ENCODE peak calls at places on chromosomes 12 and 14, in four cellular contexts. Q, P, U and X are unnamed samples.

GRCh38 chr12:104687823-104688573 is 231.2 kb downstream of the CHST11 start:
- DNase-seq in U (no peak), Q (no peak), P (no peak), X (no peak)

GRCh38 chr12:75717902-75718301 is 206.5 kb upstream of the KRR1 start:
- DNase-seq in P (no peak), U (no peak), Q (no peak), X (no peak)

GRCh38 chr14:37559386-37559785 is 35.7 kb downstream of the FOXA1 start:
- DNase-seq in U (no peak), Q (no peak), P (no peak), X (no peak)

GRCh38 chr14:73591690-73592448 is at the start of gene ACOT4:
- DNase-seq in P (no peak), U (no peak), Q (peak), X (peak)

GRCh38 chr14:60722836-60723217 is 1.3 kb downstream of the SIX4 start:
- DNase-seq in Q (peak), U (no peak), P (peak), X (peak)

GRCh38 chr12:111446044-111446581 is 40.4 kb downstream of the SH2B3 start:
- DNase-seq in Q (no peak), P (no peak), U (no peak), X (peak)

GRCh38 chr12:46933947-46934346 is 108.2 kb upstream of the SLC38A4 start:
- DNase-seq in Q (peak), P (no peak), U (peak), X (no peak)

GRCh38 chr12:2586159-2587035 is 208.4 kb upstream of the FKBP4 start:
- DNase-seq in U (no peak), P (no peak), Q (no peak), X (no peak)

GRCh38 chr14:39368261-39368959 is 63.8 kb downstream of the FBXO33 start:
- DNase-seq in Q (peak), U (peak), P (no peak), X (peak)

GRCh38 chr14:92316937-92317336 is 6.0 kb upstream of the SLC24A4 start:
- DNase-seq in U (no peak), P (no peak), Q (peak), X (no peak)

GRCh38 chr12:49946086-49946485 is 4.5 kb upstream of the AQP2 start:
- DNase-seq in U (no peak), Q (no peak), P (no peak), X (no peak)

GRCh38 chr12:56081393-56082347 is 1.7 kb downstream of the ERBB3 start:
- DNase-seq in P (peak), U (peak), Q (peak), X (peak)

GRCh38 chr12:45989277-45989856 is 1.0 kb downstream of the SCAF11 start:
- DNase-seq in U (no peak), P (no peak), Q (no peak), X (no peak)

GRCh38 chr14:58947156-58947555 is 241.3 kb upstream of the DAAM1 start:
- DNase-seq in Q (no peak), U (no peak), P (no peak), X (no peak)

GRCh38 chr12:57842342-57843294 is 3.9 kb downstream of the CTDSP2 start:
- DNase-seq in P (no peak), U (no peak), Q (no peak), X (peak)

GRCh38 chr14:73788871-73789590 is 62.6 kb upstream of the PTGR2 start:
- DNase-seq in P (no peak), Q (no peak), U (no peak), X (no peak)

GRCh38 chr12:116381240-116381743 is 103.8 kb upstream of the MED13L start:
- DNase-seq in P (no peak), Q (no peak), U (no peak), X (no peak)
- TF ChIP-seq HMGXB4 in P (no peak), Q (no peak), U (no peak), X (no peak)

DNA sequence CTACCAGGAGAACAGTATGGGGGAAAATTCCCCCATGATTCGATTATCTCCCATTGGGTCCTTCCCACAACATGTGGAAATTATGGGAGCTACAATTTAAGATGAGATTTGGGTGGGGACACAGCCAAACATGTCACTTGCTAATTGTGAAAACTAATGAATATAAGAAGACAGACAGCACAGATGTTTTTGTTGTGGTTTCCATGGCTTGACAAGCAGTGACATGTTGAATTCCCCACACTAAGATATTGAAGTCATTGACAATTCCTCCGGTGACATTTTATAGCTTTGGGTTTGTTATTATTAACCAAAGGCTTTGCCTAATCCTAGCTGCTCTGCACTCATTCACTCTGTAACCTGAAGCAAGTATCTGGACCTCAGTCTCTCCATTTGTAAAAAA is 71.4 kb downstream of the ASCL1 start:
- DNase-seq in U (no peak), Q (no peak), P (no peak), X (no peak)
- TF ChIP-seq HMGXB4 in U (no peak), Q (no peak), P (no peak), X (no peak)

DNA sequence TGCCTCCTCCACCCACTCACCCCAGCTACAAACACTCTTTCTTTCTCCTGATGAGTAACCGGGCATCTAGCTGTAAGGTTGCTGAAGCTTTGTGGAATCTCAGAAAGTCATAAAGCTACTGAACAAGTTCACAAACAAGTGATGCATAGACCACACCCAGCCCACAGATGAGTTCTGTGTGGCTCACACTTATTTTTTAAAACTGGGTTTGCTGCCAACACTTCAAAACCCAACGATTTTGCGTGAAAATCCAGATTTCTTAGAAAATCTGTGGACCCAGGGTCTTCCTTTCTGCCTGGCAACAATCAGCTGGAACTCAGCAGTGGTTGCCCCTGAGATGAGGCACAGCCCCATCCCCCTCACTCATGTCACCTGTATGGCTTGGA is 96.1 kb downstream of the APAF1 start:
- DNase-seq in P (no peak), U (no peak), Q (no peak), X (no peak)
- TF ChIP-seq HMGXB4 in P (no peak), U (no peak), Q (no peak), X (no peak)

GRCh38 chr14:77000340-77001235 is 27.9 kb downstream of the IRF2BPL start:
- DNase-seq in Q (no peak), P (no peak), U (no peak), X (no peak)
- TF ChIP-seq HMGXB4 in Q (no peak), P (no peak), U (no peak), X (no peak)

DNA sequence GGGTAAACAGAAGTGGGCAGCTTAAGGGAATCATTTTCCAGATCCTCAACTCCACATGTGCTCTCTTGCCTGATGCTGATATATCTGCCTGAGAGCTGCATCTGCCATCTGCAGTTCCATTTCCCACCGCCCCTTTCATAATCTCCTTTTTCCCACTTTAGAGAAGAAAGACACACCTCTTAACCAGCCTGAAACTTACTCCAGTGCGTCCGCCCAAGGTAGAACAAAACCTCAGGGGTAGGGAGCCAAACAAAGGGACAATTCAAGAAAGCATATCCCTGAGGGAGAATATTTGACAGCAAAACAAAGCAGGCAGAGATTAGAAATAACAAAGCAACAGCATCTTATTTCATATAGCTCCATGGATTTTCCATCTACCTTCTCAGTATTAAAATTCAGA is 4.3 kb downstream of the MDM1 start:
- DNase-seq in Q (no peak), P (no peak), U (no peak), X (no peak)
- TF ChIP-seq HMGXB4 in Q (no peak), P (no peak), U (no peak), X (no peak)

DNA sequence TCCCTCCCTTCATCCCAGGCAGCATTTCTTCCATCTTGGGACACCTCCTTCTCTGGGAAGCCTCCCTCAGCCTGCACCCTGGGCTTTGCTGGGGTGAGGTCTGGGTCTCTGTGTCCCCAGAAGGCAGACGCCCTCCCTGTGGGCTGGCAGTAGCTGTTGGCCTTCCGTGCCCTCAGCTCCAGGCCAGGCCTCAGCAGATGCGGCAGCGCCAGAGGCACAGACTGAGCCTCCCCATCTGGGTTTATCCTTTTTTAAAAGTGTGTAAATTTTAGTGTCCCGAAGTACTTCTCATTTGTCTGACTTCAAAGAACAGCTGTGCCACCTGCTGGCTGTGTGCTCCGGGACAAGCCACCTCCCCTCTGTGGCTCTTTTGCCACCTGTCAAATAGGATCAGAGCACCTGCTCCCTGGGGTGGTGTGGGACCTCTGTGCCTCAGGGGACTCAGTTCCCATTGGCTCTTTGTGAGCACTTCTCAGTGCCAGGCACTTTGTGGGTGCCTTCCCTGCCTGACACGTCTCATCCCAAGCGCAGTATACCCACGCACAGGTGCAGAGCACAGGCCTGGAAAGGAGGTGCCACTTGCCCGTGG is 11.1 kb downstream of the EXOC3L4 start:
- DNase-seq in Q (no peak), U (no peak), P (no peak), X (no peak)
- TF ChIP-seq HMGXB4 in Q (no peak), U (no peak), P (no peak), X (no peak)

GRCh38 chr14:52703225-52703624 is 3.8 kb upstream of the PSMC6 start:
- DNase-seq in P (no peak), U (no peak), Q (peak), X (no peak)
- TF ChIP-seq HMGXB4 in P (no peak), U (no peak), Q (no peak), X (no peak)